ENCODE peak calls at places on chromosomes 12 and 14, in eight cellular contexts. C is uterus, D is ovary, Z is left ventricle myocardium inferior, E is aorta, W is K562, F is tibial artery, O is left lung. M is an unnamed sample.

GRCh38 chr12:52442600-52443061 is 8.5 kb upstream of the KRT75 start:
- DNase-seq in C (no peak), D (no peak), Z (no peak), E (no peak), W (no peak), F (no peak), O (no peak), M (no peak)

GRCh38 chr14:76773188-76773885 is 12.1 kb downstream of the VASH1 start:
- DNase-seq in C (peak; percentile 78), D (peak; percentile 77), Z (peak; percentile 66), E (peak; percentile 86), W (peak; percentile 81), F (peak; percentile 94), O (no peak), M (peak; percentile 83)

GRCh38 chr12:7180685-7181084 is 8.8 kb upstream of the PEX5 start:
- DNase-seq in C (no peak), D (no peak), Z (no peak), E (no peak), W (no peak), F (no peak), O (no peak), M (no peak)

GRCh38 chr14:34368115-34368970 is 93.7 kb downstream of the SPTSSA start:
- DNase-seq in C (no peak), D (no peak), Z (no peak), E (no peak), W (no peak), F (no peak), O (no peak), M (no peak)

GRCh38 chr14:85415015-85415712 is 114.8 kb upstream of the FLRT2 start:
- DNase-seq in C (peak; percentile 47), D (peak; percentile 42), Z (peak; percentile 15), E (no peak), W (no peak), F (peak; percentile 38), O (no peak), M (peak; percentile 65)

GRCh38 chr12:31318870-31319269 is 7.1 kb downstream of the SINHCAF start:
- DNase-seq in C (no peak), D (no peak), Z (no peak), E (no peak), W (no peak), F (no peak), O (no peak), M (no peak)

GRCh38 chr14:24079521-24080141 is 8.3 kb downstream of the CPNE6 start:
- DNase-seq in C (no peak), D (no peak), Z (no peak), E (no peak), W (peak; percentile 10), F (no peak), O (peak; percentile 31), M (no peak)

GRCh38 chr12:105020241-105020962 is 34.3 kb downstream of the NOPCHAP1 start:
- DNase-seq in C (no peak), D (no peak), Z (no peak), E (no peak), W (no peak), F (no peak), O (no peak), M (no peak)

GRCh38 chr14:103538291-103539055 is 9.5 kb downstream of the TRMT61A start:
- DNase-seq in C (peak; percentile 61), D (peak; percentile 58), Z (no peak), E (no peak), W (no peak), F (no peak), O (peak; percentile 78), M (peak; percentile 80)

GRCh38 chr14:71523630-71524320 is 408.5 kb upstream of the RGS6 start:
- DNase-seq in C (no peak), D (no peak), Z (no peak), E (no peak), W (no peak), F (no peak), O (no peak), M (no peak)

GRCh38 chr12:12655061-12655460 is 40.9 kb downstream of the GPR19 start:
- DNase-seq in C (no peak), D (no peak), Z (no peak), E (no peak), W (no peak), F (no peak), O (no peak), M (no peak)

GRCh38 chr12:58387199-58387598 is 445.8 kb downstream of the ATP23 start:
- DNase-seq in C (no peak), D (no peak), Z (no peak), E (no peak), W (no peak), F (no peak), O (no peak), M (no peak)

DNA sequence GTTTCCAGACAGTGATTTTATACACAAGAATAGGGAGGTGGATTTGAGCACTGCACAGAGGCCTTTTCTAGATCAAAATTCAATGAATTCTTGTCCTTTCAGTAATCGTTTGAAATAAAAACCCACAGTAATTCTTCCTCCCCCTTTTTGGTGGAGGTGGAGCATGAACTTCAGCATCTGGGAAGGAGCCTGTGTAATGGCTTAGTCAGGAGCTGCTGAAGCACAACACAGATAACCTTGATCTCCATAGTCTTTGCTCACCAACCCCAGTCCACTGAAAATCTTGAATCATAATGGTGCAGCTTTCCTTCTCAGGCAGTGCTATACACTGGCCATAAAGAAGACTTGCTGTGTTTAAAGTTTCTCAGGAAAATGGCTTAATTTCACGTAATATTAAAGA is 6.4 kb upstream of the TBPL2 start:
- DNase-seq in C (no peak), D (no peak), Z (no peak), E (no peak), W (no peak), F (no peak), O (no peak), M (no peak)
- H3K27ac ChIP-seq in C (no peak overlapping the region), D (no peak overlapping the region), Z (peak overlapping the region; percentile 28), E (no peak overlapping the region), W (no peak overlapping the region), F (no peak overlapping the region), O (no peak overlapping the region), M (no peak overlapping the region)

GRCh38 chr12:132942611-132943010 is 13.5 kb downstream of the ZNF605 start:
- DNase-seq in C (no peak), D (no peak), Z (no peak), E (no peak), W (no peak), F (no peak), O (no peak), M (no peak)
- H3K9me3 ChIP-seq in C (no peaks in the 10 kb centered on the region), D (no peaks in the 10 kb centered on the region), Z (peaks cover 90% of the 10 kb centered on the region), E (peaks cover 36% of the 10 kb centered on the region), W (peaks cover 5% of the 10 kb centered on the region), F (peaks cover 21% of the 10 kb centered on the region), O (no peaks in the 10 kb centered on the region), M (peaks cover 52% of the 10 kb centered on the region)

GRCh38 chr12:14430394-14430986 is 65.0 kb downstream of the ATF7IP start:
- DNase-seq in C (no peak), D (no peak), Z (no peak), E (no peak), W (no peak), F (no peak), O (no peak), M (no peak)
- H3K36me3 ChIP-seq in C (no peaks in the 10 kb centered on the region), D (no peaks in the 10 kb centered on the region), Z (peaks cover 28% of the 10 kb centered on the region), E (no peaks in the 10 kb centered on the region), W (peaks cover 23% of the 10 kb centered on the region), F (peaks cover 14% of the 10 kb centered on the region), O (no peaks in the 10 kb centered on the region), M (no peaks in the 10 kb centered on the region)

GRCh38 chr12:79423560-79423959 is 267.2 kb downstream of the PAWR start:
- DNase-seq in C (no peak), D (no peak), Z (no peak), E (no peak), W (no peak), F (no peak), O (no peak), M (no peak)

GRCh38 chr12:79422060-79422812 is 268.5 kb downstream of the PAWR start:
- DNase-seq in C (no peak), D (no peak), Z (no peak), E (no peak), W (no peak), F (no peak), O (no peak), M (no peak)

GRCh38 chr12:79426121-79426520 is 264.6 kb downstream of the PAWR start:
- DNase-seq in C (no peak), D (no peak), Z (no peak), E (no peak), W (no peak), F (no peak), O (no peak), M (no peak)

GRCh38 chr12:79421236-79421740 is 269.5 kb downstream of the PAWR start:
- DNase-seq in C (no peak), D (no peak), Z (no peak), E (no peak), W (no peak), F (no peak), O (no peak), M (no peak)

DNA sequence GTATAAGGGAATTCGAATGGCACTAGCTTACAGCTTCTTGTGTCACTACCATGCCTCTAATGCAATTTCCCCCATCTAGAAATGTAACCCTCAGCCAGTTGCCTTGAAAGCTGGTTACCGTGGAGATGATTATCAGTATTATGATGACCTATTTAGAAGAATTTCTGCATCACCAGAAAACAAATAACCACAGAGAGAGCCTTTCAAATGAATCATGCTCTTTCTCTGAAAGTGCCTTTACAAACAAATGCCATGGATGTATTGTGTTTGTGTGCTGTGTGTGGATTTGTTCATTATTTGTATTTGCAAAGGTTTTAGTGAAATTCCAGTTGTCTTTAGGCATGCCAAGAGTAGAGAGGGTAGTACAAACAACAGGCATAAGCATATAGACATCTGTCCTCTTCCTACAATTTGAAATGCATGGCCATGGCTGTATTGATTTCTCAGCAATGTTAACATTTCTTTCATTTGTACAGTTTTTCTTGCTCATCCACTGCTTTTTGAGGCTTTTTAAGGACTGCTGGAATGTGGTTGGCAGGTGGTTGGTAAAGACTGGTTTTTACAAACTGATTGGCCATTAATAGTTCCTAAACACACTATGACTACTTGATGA is 266.5 kb downstream of the PAWR start:
- DNase-seq in C (no peak), D (no peak), Z (no peak), E (no peak), W (no peak), F (no peak), O (no peak), M (no peak)
- H3K27ac ChIP-seq in C (peak overlapping the region; percentile 73), D (no peak overlapping the region), Z (no peak overlapping the region), E (no peak overlapping the region), W (no peak overlapping the region), F (peak overlapping the region; percentile 27), O (peak overlapping the region; percentile 11), M (no peak overlapping the region)

M was measured in sigmoid colon.